ENCODE peak calls at places on chromosomes 1 and 21, in five cellular contexts. B is stimulated activated naive CD4-positive, alpha-beta T cell; K is EL; P is pancreas; Q is T follicular helper cell. N is an unnamed sample.

GRCh38 chr1:9700340-9700739 is 48.8 kb downstream of the PIK3CD start:
- DNase-seq in B (no peak), Q (no peak), K (peak), P (no peak), N (peak)

GRCh38 chr1:1020415-1021009 is 592 bp downstream of the AGRN start:
- DNase-seq in P (no peak), B (peak), Q (no peak), K (peak), N (peak)

GRCh38 chr1:203629509-203630082 is 3.0 kb downstream of the ATP2B4 start:
- DNase-seq in B (peak), K (peak), P (peak), Q (peak), N (peak)

GRCh38 chr1:92831368-92831761 is 475 bp upstream of the RPL5 start:
- DNase-seq in B (no peak), P (no peak), K (no peak), Q (no peak), N (no peak)

GRCh38 chr21:45972716-45973474 is 8.7 kb upstream of the COL6A1 start:
- DNase-seq in P (no peak), B (no peak), K (peak), Q (no peak), N (peak)

GRCh38 chr1:62687421-62687902 is 724 bp downstream of the DOCK7 start:
- DNase-seq in B (peak), Q (no peak), K (peak), P (peak), N (peak)

GRCh38 chr1:35576061-35576765 is 3.1 kb downstream of the TFAP2E start:
- DNase-seq in Q (no peak), K (no peak), P (no peak), B (no peak), N (no peak)

GRCh38 chr1:44289530-44289929 is 65.5 kb downstream of the ERI3 start:
- DNase-seq in Q (no peak), P (peak), B (no peak), K (no peak), N (no peak)

GRCh38 chr21:43653626-43654025 is 5.7 kb downstream of the HSF2BP start:
- DNase-seq in B (no peak), K (no peak), P (no peak), Q (no peak), N (no peak)

GRCh38 chr1:89598450-89599331 is 34.2 kb upstream of the LRRC8C start:
- DNase-seq in K (peak), P (no peak), B (peak), Q (no peak), N (peak)

GRCh38 chr1:150365945-150366344 is 2.0 kb downstream of the RPRD2 start:
- DNase-seq in P (no peak), B (peak), Q (no peak), K (peak), N (no peak)

GRCh38 chr1:4075436-4076225 is 175.6 kb upstream of the C1orf174 start:
- DNase-seq in P (no peak), B (no peak), Q (no peak), K (no peak), N (no peak)

GRCh38 chr21:17866590-17866989 is 47.4 kb upstream of the C21orf91 start:
- DNase-seq in Q (no peak), K (no peak), B (no peak), P (no peak), N (no peak)

GRCh38 chr1:186681806-186682205 is 1.6 kb upstream of the PTGS2 start:
- DNase-seq in B (no peak), K (peak), Q (no peak), P (no peak), N (peak)

GRCh38 chr1:9758559-9759121 is 65.1 kb downstream of the CLSTN1 start:
- DNase-seq in B (no peak), Q (no peak), P (no peak), K (no peak), N (no peak)

GRCh38 chr21:43281661-43282357 is 113.0 kb downstream of the CRYAA start:
- DNase-seq in Q (no peak), B (no peak), P (no peak), K (no peak), N (no peak)

GRCh38 chr1:214050513-214051401 is 63.0 kb downstream of the PROX1 start:
- DNase-seq in P (no peak), K (no peak), Q (no peak), B (no peak), N (no peak)

GRCh38 chr1:18293291-18293690 is 185.7 kb downstream of the IGSF21 start:
- DNase-seq in P (no peak), K (no peak), Q (no peak), B (no peak), N (no peak)

GRCh38 chr21:34845521-34846213 is 176.9 kb downstream of the CLIC6 start:
- DNase-seq in Q (no peak), K (peak), P (no peak), B (no peak), N (no peak)

GRCh38 chr1:226064168-226064815 is 1.8 kb downstream of the H3-3A start:
- DNase-seq in B (peak), K (peak), Q (no peak), P (no peak), N (no peak)

GRCh38 chr1:15932612-15933011 is 43.3 kb downstream of the ZBTB17 start:
- DNase-seq in B (no peak), Q (no peak), K (no peak), P (no peak), N (no peak)

N was measured in GM03348.